ENCODE peak calls at places on chromosomes 13 and 19, in eight cellular contexts. N is lower lobe of right lung, W is psoas muscle, L is body of pancreas, E is heart right ventricle, G is fibroblast of lung, Y is ascending aorta, M is cardiac muscle cell. I is an unnamed sample.
A peak's percentile ranks its signal among the peaks of the same experiment; 100 is the strongest.

GRCh38 chr13:32587774-32588165 is 1.5 kb downstream of the PDS5B start:
- DNase-seq in E (no peak), Y (no peak), G (peak; percentile 39), M (no peak), L (no peak), W (no peak), N (no peak), I (no peak)

GRCh38 chr19:35756373-35757230 is at the start of gene HSPB6:
- DNase-seq in E (peak; percentile 76), L (no peak), W (peak; percentile 92), G (peak; percentile 71), Y (peak; percentile 89), M (no peak), N (peak; percentile 53), I (no peak)

GRCh38 chr13:33260168-33261098 is 25.1 kb downstream of the STARD13 start:
- DNase-seq in E (no peak), Y (no peak), M (peak; percentile 35), G (no peak), W (no peak), N (no peak), L (no peak), I (no peak)

GRCh38 chr19:18790566-18791314 is at the start of gene COMP:
- DNase-seq in E (no peak), G (no peak), W (no peak), L (no peak), N (no peak), Y (no peak), M (no peak), I (no peak)

GRCh38 chr19:38378866-38379265 is 4.5 kb downstream of the PSMD8 start:
- DNase-seq in E (no peak), N (no peak), G (peak; percentile 32), L (no peak), M (no peak), Y (no peak), W (no peak), I (no peak)

GRCh38 chr13:46119883-46120614 is 15.2 kb upstream of the CPB2 start:
- DNase-seq in G (peak; percentile 82), M (no peak), L (peak; percentile 33), W (no peak), E (no peak), Y (no peak), N (no peak), I (peak; percentile 67)

GRCh38 chr19:35000647-35001501 is 751 bp downstream of the GRAMD1A start:
- DNase-seq in L (peak; percentile 67), Y (no peak), E (no peak), W (peak; percentile 63), N (peak; percentile 62), G (peak; percentile 61), M (peak; percentile 43), I (peak; percentile 4)

GRCh38 chr13:40130871-40131636 is 475.6 kb downstream of the COG6 start:
- DNase-seq in Y (peak; percentile 65), N (no peak), M (no peak), L (no peak), W (no peak), G (peak; percentile 68), E (no peak), I (no peak)

GRCh38 chr13:74217816-74218215 is 83.6 kb upstream of the KLF12 start:
- DNase-seq in L (no peak), N (no peak), Y (no peak), E (no peak), M (no peak), W (no peak), G (peak; percentile 91), I (no peak)

GRCh38 chr13:114339779-114340534 is 25.7 kb downstream of the CHAMP1 start:
- DNase-seq in M (no peak), Y (no peak), W (peak; percentile 62), E (no peak), N (no peak), G (peak; percentile 26), L (peak; percentile 74), I (no peak)

GRCh38 chr13:30441304-30441703 is 19.0 kb downstream of the UBE2L5 start:
- DNase-seq in G (peak; percentile 38), L (no peak), M (no peak), W (no peak), N (no peak), Y (no peak), E (no peak), I (no peak)

GRCh38 chr13:21413013-21413412 is 46.1 kb downstream of the ZDHHC20 start:
- DNase-seq in Y (no peak), E (no peak), L (no peak), G (peak; percentile 23), W (no peak), M (no peak), N (no peak), I (no peak)

GRCh38 chr13:72120632-72121031 is 253.6 kb upstream of the DACH1 start:
- DNase-seq in Y (no peak), G (no peak), N (no peak), W (no peak), E (no peak), M (no peak), L (no peak), I (no peak)

GRCh38 chr19:703651-704446 is 4.9 kb upstream of the PALM start:
- DNase-seq in W (peak; percentile 90), E (peak; percentile 69), N (peak; percentile 90), Y (peak; percentile 82), M (peak; percentile 73), G (no peak), L (peak; percentile 72), I (no peak)
- TF ChIP-seq CTCF in W (no peak), E (no peak), N (no peak), Y (no peak), M (no peak), G (no peak), L (no peak), I (no peak)

GRCh38 chr13:110564472-110564985 is 3.0 kb upstream of the RAB20 start:
- DNase-seq in L (no peak), W (no peak), G (no peak), M (no peak), Y (peak; percentile 18), E (no peak), N (no peak), I (no peak)

GRCh38 chr13:110560606-110561334 is 752 bp downstream of the RAB20 start:
- DNase-seq in L (peak; percentile 78), N (no peak), M (peak; percentile 69), G (no peak), Y (peak; percentile 76), W (no peak), E (peak; percentile 25), I (no peak)

GRCh38 chr13:110561335-110562033 is at the start of gene RAB20:
- DNase-seq in N (peak; percentile 93), G (peak; percentile 75), Y (peak; percentile 92), W (peak; percentile 90), L (peak; percentile 94), M (peak; percentile 88), E (peak; percentile 91), I (no peak)

GRCh38 chr13:110563463-110563774 is 1.9 kb upstream of the RAB20 start:
- DNase-seq in Y (no peak), G (no peak), E (no peak), N (no peak), W (no peak), L (no peak), M (no peak), I (no peak)

DNA sequence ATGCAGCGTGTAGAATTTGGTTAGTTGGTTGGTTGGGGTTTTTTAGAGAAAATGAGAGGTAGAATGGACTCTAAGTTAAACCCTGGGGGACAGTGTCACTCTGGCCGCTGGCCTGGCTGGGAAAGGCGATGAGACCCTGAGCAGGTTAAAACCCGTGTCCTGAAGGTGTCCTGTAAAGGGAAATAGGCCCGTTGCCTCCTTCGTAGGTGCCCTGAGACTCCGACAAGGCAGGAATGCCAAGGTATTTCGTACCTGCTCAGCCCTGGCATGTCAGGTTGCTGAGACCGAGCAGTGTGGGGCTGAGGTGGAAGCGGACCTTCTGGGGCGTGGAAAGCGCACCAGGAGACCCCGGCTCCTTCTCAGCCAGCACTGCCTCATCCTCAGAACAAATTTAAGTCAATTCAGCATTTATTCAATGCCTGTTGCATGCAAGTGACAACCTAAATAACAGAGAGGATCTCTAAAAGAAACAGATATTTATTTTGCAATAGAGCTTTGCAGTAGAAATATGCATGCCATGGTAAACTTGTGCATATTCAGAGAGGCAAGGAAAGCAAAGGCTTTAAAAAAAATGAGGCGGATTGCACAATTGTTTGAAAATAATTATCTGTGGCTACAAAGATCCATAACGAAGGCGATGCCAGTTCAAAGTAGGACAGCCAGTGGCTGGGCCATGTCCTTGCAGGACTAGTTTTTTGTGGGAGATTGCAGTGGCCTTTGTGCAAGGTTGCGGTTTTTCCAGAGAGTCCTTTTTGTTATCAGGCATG is 1.4 kb upstream of the RAB20 start:
- DNase-seq in N (no peak), W (no peak), M (no peak), Y (no peak), E (no peak), G (no peak), L (no peak), I (no peak)
- H3K27me3 ChIP-seq in N (no peaks in the 10 kb centered on the region), W (peaks cover 3% of the 10 kb centered on the region), M (no peaks in the 10 kb centered on the region), Y (no peaks in the 10 kb centered on the region), E (no peaks in the 10 kb centered on the region), G (peaks cover 2% of the 10 kb centered on the region), L (no peaks in the 10 kb centered on the region), I (no peaks in the 10 kb centered on the region)

GRCh38 chr19:30518965-30519606 is 146.9 kb downstream of the ZNF536 start:
- DNase-seq in G (no peak), N (no peak), E (no peak), W (no peak), Y (no peak), L (no peak), M (no peak), I (no peak)

GRCh38 chr19:30516586-30516985 is 144.4 kb downstream of the ZNF536 start:
- DNase-seq in G (no peak), M (no peak), E (no peak), Y (no peak), N (no peak), L (no peak), W (no peak), I (no peak)

GRCh38 chr19:30512748-30513389 is 140.7 kb downstream of the ZNF536 start:
- DNase-seq in G (no peak), Y (no peak), N (no peak), L (no peak), M (no peak), E (no peak), W (no peak), I (no peak)

GRCh38 chr19:30519607-30520205 is 147.5 kb downstream of the ZNF536 start:
- DNase-seq in W (no peak), N (no peak), M (no peak), L (no peak), E (no peak), Y (no peak), G (no peak), I (no peak)

GRCh38 chr19:30516111-30516510 is 143.9 kb downstream of the ZNF536 start:
- DNase-seq in N (no peak), W (no peak), M (no peak), Y (no peak), G (no peak), E (no peak), L (no peak), I (no peak)
- TF ChIP-seq CTCF in N (no peak), W (no peak), M (no peak), Y (no peak), G (no peak), E (no peak), L (no peak), I (no peak)

DNA sequence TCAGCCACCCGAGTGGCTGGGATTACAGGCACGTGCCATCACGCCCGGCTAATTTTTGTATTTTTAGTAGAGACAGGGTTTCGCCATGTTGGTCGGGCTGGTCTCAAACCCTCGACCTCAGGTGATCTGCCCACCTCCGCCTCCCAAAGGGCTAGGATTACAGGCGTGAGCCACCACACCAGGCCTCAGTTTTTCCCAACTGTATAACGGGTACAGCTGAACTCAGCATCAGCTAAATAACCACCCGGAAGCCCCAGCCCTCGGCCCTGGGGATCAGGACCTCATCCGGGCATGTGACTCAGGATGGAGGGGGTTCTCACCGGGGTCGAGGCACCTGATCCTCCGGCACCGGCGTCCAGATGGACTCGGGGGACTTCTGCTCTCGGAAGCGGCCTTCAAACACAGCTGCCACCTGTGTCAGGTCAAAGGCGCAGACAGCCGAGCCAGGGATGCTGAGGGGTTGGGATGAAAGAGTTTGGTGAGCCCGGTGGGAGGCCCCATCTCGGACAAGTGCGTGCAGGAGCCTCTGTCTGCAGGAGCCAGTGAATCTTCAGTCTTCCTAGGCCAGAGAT is 8.9 kb downstream of the SEMA6B start:
- DNase-seq in E (no peak), N (no peak), M (no peak), G (no peak), Y (no peak), L (no peak), W (no peak), I (no peak)
- H3K27me3 ChIP-seq in E (no peaks in the 10 kb centered on the region), N (peaks cover 6% of the 10 kb centered on the region), M (no peaks in the 10 kb centered on the region), G (no peaks in the 10 kb centered on the region), Y (no peaks in the 10 kb centered on the region), L (no peaks in the 10 kb centered on the region), W (no peaks in the 10 kb centered on the region), I (no peaks in the 10 kb centered on the region)

I was measured in keratinocyte.